ENCODE peak calls at places on chromosomes 1 and 21, in ten cellular contexts. N is Peyer's patch; C is NCI-H748 treated with DMSO at 0.1 percent for 48 hours; W is T-helper 2 cell; D is RWPE1; K is NCI-H1436; O is activated naive CD4-positive, alpha-beta T cell; Z is right lobe of liver; H is stimulated activated CD4-positive, alpha-beta T cell treated with anti-CD3 and anti-CD28 coated beads, Interleukin-1b, Interleukin-23, amount 100 ng/mL, for 1 hour; M is cardiac muscle cell. L is an unnamed sample.

GRCh38 chr1:34778381-34778780 is 2.6 kb upstream of the GJB3 start:
- DNase-seq in K (no peak), O (no peak), Z (no peak), W (no peak), N (no peak), C (no peak), M (no peak), H (no peak), D (no peak), L (no peak)

GRCh38 chr1:218409946-218410510 is 64.9 kb downstream of the TGFB2 start:
- DNase-seq in O (no peak), Z (no peak), M (no peak), K (no peak), N (no peak), H (no peak), C (no peak), W (no peak), D (peak; percentile 49), L (no peak)

GRCh38 chr1:17887646-17888395 is 132.7 kb downstream of the ACTL8 start:
- DNase-seq in N (no peak), W (no peak), K (no peak), Z (no peak), D (no peak), H (no peak), M (no peak), C (no peak), O (no peak), L (no peak)

GRCh38 chr1:22745675-22746585 is 35.3 kb downstream of the EPHB2 start:
- DNase-seq in D (peak; percentile 49), H (no peak), W (no peak), N (no peak), K (no peak), M (no peak), C (no peak), O (no peak), Z (peak; percentile 91), L (no peak)

GRCh38 chr1:31798086-31798432 is 17.8 kb downstream of the SPOCD1 start:
- DNase-seq in M (no peak), O (no peak), C (no peak), W (no peak), Z (peak; percentile 37), H (no peak), N (no peak), K (no peak), D (no peak), L (no peak)

GRCh38 chr1:183983371-183984105 is 54.0 kb downstream of the COLGALT2 start:
- DNase-seq in N (no peak), Z (no peak), O (no peak), K (no peak), H (no peak), D (no peak), M (peak; percentile 51), W (no peak), C (no peak), L (no peak)

GRCh38 chr1:112021263-112021662 is 31.8 kb upstream of the KCND3 start:
- DNase-seq in W (no peak), H (no peak), D (no peak), C (no peak), M (no peak), Z (no peak), O (no peak), K (no peak), N (no peak), L (no peak)

GRCh38 chr21:28445081-28445830 is 547.4 kb downstream of the LTN1 start:
- DNase-seq in M (no peak), Z (no peak), O (no peak), D (no peak), N (no peak), C (no peak), K (no peak), H (no peak), W (no peak), L (no peak)

GRCh38 chr1:14910947-14911721 is 242.4 kb upstream of the TMEM51 start:
- DNase-seq in C (no peak), M (no peak), K (no peak), Z (no peak), H (no peak), D (peak; percentile 67), O (no peak), W (no peak), N (no peak), L (no peak)

GRCh38 chr1:26553942-26554682 is 24.6 kb downstream of the RPS6KA1 start:
- DNase-seq in M (no peak), K (no peak), C (no peak), H (no peak), N (no peak), Z (peak; percentile 31), O (no peak), D (no peak), W (no peak), L (no peak)

GRCh38 chr1:54498383-54499096 is 49.5 kb upstream of the ACOT11 start:
- DNase-seq in N (no peak), H (no peak), O (no peak), C (no peak), M (no peak), D (no peak), Z (no peak), K (no peak), W (no peak), L (peak; percentile 40)

GRCh38 chr1:158101944-158102343 is 78.8 kb upstream of the CD1D start:
- DNase-seq in C (no peak), K (no peak), D (peak; percentile 46), O (no peak), M (no peak), W (no peak), N (no peak), H (no peak), Z (no peak), L (no peak)

GRCh38 chr1:92211166-92211565 is 6.5 kb upstream of the C1orf146 start:
- DNase-seq in D (no peak), M (no peak), W (no peak), Z (no peak), O (no peak), H (no peak), N (no peak), C (no peak), K (no peak), L (no peak)

GRCh38 chr1:235161685-235162327 is 756 bp upstream of the RBM34 start:
- DNase-seq in H (no peak), K (no peak), Z (no peak), M (no peak), W (no peak), N (no peak), D (no peak), C (no peak), O (no peak), L (no peak)

GRCh38 chr1:177368255-177368654 is 197.5 kb downstream of the BRINP2 start:
- DNase-seq in H (no peak), K (no peak), N (no peak), D (no peak), W (no peak), Z (no peak), C (no peak), M (no peak), O (no peak), L (no peak)

GRCh38 chr1:8184301-8184700 is 133.6 kb upstream of the SLC45A1 start:
- DNase-seq in O (no peak), W (no peak), N (no peak), M (no peak), C (no peak), K (no peak), H (no peak), Z (no peak), D (no peak), L (no peak)

GRCh38 chr1:190858140-190858539 is 380.5 kb upstream of the BRINP3 start:
- DNase-seq in K (no peak), O (no peak), Z (no peak), D (no peak), H (no peak), W (no peak), C (no peak), N (no peak), M (no peak), L (no peak)

GRCh38 chr1:106268070-106268469 is 788.4 kb upstream of the PRMT6 start:
- DNase-seq in K (no peak), W (no peak), Z (no peak), N (no peak), H (no peak), D (no peak), M (peak; percentile 33), O (no peak), C (peak; percentile 34), L (no peak)

GRCh38 chr1:6121651-6122370 is 58.3 kb downstream of the CHD5 start:
- DNase-seq in D (no peak), O (no peak), C (no peak), Z (no peak), H (no peak), W (no peak), K (no peak), N (no peak), M (no peak), L (no peak)

L was measured in Karpas-422.